ENCODE peak calls at places on chromosome 3, in five cellular contexts. M is ELF-1, H is mucosa of descending colon, I is AG20443, O is activated T-cell treated with anti-CD3 and anti-CD28 coated beads for 1 hour. Q is an unnamed sample.
A peak's percentile ranks its signal among the peaks of the same experiment; 100 is the strongest.

GRCh38 chr3:64368163-64369025 is 143.1 kb upstream of the PRICKLE2 start:
- DNase-seq in M (no peak), H (no peak), I (peak; percentile 38), O (no peak), Q (peak; percentile 18)

GRCh38 chr3:177282028-177282655 is 84.9 kb upstream of the TBL1XR1 start:
- DNase-seq in M (no peak), H (no peak), I (no peak), O (no peak), Q (no peak)

GRCh38 chr3:178707632-178708031 is 171.4 kb downstream of the KCNMB2 start:
- DNase-seq in M (no peak), H (no peak), I (no peak), O (no peak), Q (peak; percentile 22)

GRCh38 chr3:24684506-24685023 is 189.9 kb upstream of the THRB start:
- DNase-seq in M (no peak), H (no peak), I (no peak), O (no peak), Q (no peak)

GRCh38 chr3:23615068-23615467 is 190.7 kb upstream of the UBE2E1 start:
- DNase-seq in M (no peak), H (no peak), I (no peak), O (no peak), Q (no peak)

GRCh38 chr3:133464573-133464972 is 64.7 kb downstream of the BFSP2 start:
- DNase-seq in M (no peak), H (no peak), I (peak; percentile 63), O (no peak), Q (peak; percentile 66)

GRCh38 chr3:177126015-177126773 is 71.1 kb downstream of the TBL1XR1 start:
- DNase-seq in M (no peak), H (no peak), I (peak; percentile 49), O (no peak), Q (peak; percentile 70)

GRCh38 chr3:152385761-152386160 is 117.0 kb downstream of the MBNL1 start:
- DNase-seq in M (no peak), H (no peak), I (peak; percentile 30), O (no peak), Q (peak; percentile 65)

GRCh38 chr3:96831175-96831574 is 16.8 kb downstream of the EPHA6 start:
- DNase-seq in M (no peak), H (no peak), I (no peak), O (no peak), Q (no peak)

GRCh38 chr3:148074916-148075315 is 622.8 kb upstream of the AGTR1 start:
- DNase-seq in M (no peak), H (no peak), I (no peak), O (no peak), Q (no peak)

GRCh38 chr3:9879830-9880549 is at the start of gene CIDEC:
- DNase-seq in M (peak; percentile 60), H (no peak), I (no peak), O (no peak), Q (no peak)

GRCh38 chr3:16866447-16867025 is 18.2 kb upstream of the PLCL2 start:
- DNase-seq in M (no peak), H (no peak), I (peak; percentile 48), O (no peak), Q (no peak)

GRCh38 chr3:132161608-132162007 is 126.8 kb upstream of the CPNE4 start:
- DNase-seq in M (peak; percentile 42), H (no peak), I (no peak), O (no peak), Q (peak; percentile 9)

GRCh38 chr3:161508852-161509477 is 12.4 kb downstream of the OTOL1 start:
- DNase-seq in M (no peak), H (no peak), I (peak; percentile 14), O (no peak), Q (no peak)

GRCh38 chr3:14371573-14372474 is 30.6 kb upstream of the SLC6A6 start:
- DNase-seq in M (peak; percentile 78), H (peak; percentile 93), I (peak; percentile 83), O (no peak), Q (peak; percentile 40)

GRCh38 chr3:149969110-149969944 is 1.4 kb downstream of the PFN2 start:
- DNase-seq in M (peak; percentile 91), H (no peak), I (peak; percentile 72), O (no peak), Q (peak; percentile 91)

GRCh38 chr3:125512135-125512920 is 7.7 kb downstream of the SNX4 start:
- DNase-seq in M (no peak), H (no peak), I (no peak), O (no peak), Q (no peak)

GRCh38 chr3:65641041-65641440 is 397.7 kb downstream of the MAGI1 start:
- DNase-seq in M (peak; percentile 16), H (no peak), I (no peak), O (no peak), Q (no peak)

GRCh38 chr3:27978440-27978839 is 256.3 kb upstream of the EOMES start:
- DNase-seq in M (no peak), H (no peak), I (peak; percentile 28), O (no peak), Q (peak; percentile 23)